ENCODE peak calls at places on chromosomes 4 and X, in nine cellular contexts. One of them, this sample, is unnamed.

GRCh38 chrX:150184487-150184886 is 178.6 kb upstream of the MAMLD1 start:
- DNase-seq in GM03348: no peak
- DNase-seq in mesenchymal stem cell: no peak
- DNase-seq in lung: no peak
- DNase-seq in foreskin melanocyte: no peak
- DNase-seq in iPS-NIHi11: no peak
- DNase-seq in activated effector memory CD4-positive, alpha-beta T cell treated with Interleukin-2 at 50 U/mL for 16 hours: no peak
- DNase-seq in AG20443: no peak
- DNase-seq in HuH-7: no peak
- DNase-seq in this sample: no peak

GRCh38 chr4:10576236-10576635 is 108.3 kb downstream of the CLNK start:
- DNase-seq in iPS-NIHi11: no peak
- DNase-seq in AG20443: no peak
- DNase-seq in foreskin melanocyte: peak
- DNase-seq in GM03348: no peak
- DNase-seq in mesenchymal stem cell: no peak
- DNase-seq in lung: no peak
- DNase-seq in activated effector memory CD4-positive, alpha-beta T cell treated with Interleukin-2 at 50 U/mL for 16 hours: no peak
- DNase-seq in HuH-7: no peak
- DNase-seq in this sample: no peak

GRCh38 chrX:72126539-72127140 is 5.1 kb downstream of the RTL5 start:
- DNase-seq in activated effector memory CD4-positive, alpha-beta T cell treated with Interleukin-2 at 50 U/mL for 16 hours: peak
- DNase-seq in GM03348: peak
- DNase-seq in iPS-NIHi11: peak
- DNase-seq in mesenchymal stem cell: peak
- DNase-seq in foreskin melanocyte: peak
- DNase-seq in AG20443: peak
- DNase-seq in lung: peak
- DNase-seq in HuH-7: peak
- DNase-seq in this sample: peak

GRCh38 chr4:61292322-61292721 is 92.2 kb downstream of the ADGRL3 start:
- DNase-seq in iPS-NIHi11: no peak
- DNase-seq in activated effector memory CD4-positive, alpha-beta T cell treated with Interleukin-2 at 50 U/mL for 16 hours: no peak
- DNase-seq in GM03348: no peak
- DNase-seq in HuH-7: no peak
- DNase-seq in foreskin melanocyte: no peak
- DNase-seq in mesenchymal stem cell: no peak
- DNase-seq in AG20443: no peak
- DNase-seq in lung: no peak
- DNase-seq in this sample: no peak

GRCh38 chrX:72381439-72382198 is 75.9 kb upstream of the CITED1 start:
- DNase-seq in mesenchymal stem cell: peak
- DNase-seq in foreskin melanocyte: peak
- DNase-seq in lung: no peak
- DNase-seq in activated effector memory CD4-positive, alpha-beta T cell treated with Interleukin-2 at 50 U/mL for 16 hours: no peak
- DNase-seq in GM03348: no peak
- DNase-seq in HuH-7: peak
- DNase-seq in AG20443: no peak
- DNase-seq in iPS-NIHi11: no peak
- DNase-seq in this sample: no peak

GRCh38 chr4:52850406-52851119 is 11.6 kb upstream of the RASL11B start:
- DNase-seq in activated effector memory CD4-positive, alpha-beta T cell treated with Interleukin-2 at 50 U/mL for 16 hours: no peak
- DNase-seq in foreskin melanocyte: no peak
- DNase-seq in lung: no peak
- DNase-seq in HuH-7: no peak
- DNase-seq in GM03348: no peak
- DNase-seq in AG20443: no peak
- DNase-seq in mesenchymal stem cell: no peak
- DNase-seq in iPS-NIHi11: no peak
- DNase-seq in this sample: no peak

GRCh38 chrX:17187301-17187836 is 187.6 kb upstream of the NHS start:
- DNase-seq in activated effector memory CD4-positive, alpha-beta T cell treated with Interleukin-2 at 50 U/mL for 16 hours: no peak
- DNase-seq in HuH-7: no peak
- DNase-seq in foreskin melanocyte: no peak
- DNase-seq in AG20443: peak
- DNase-seq in lung: no peak
- DNase-seq in GM03348: no peak
- DNase-seq in mesenchymal stem cell: no peak
- DNase-seq in iPS-NIHi11: no peak
- DNase-seq in this sample: no peak

GRCh38 chr4:86894465-86894864 is 2.2 kb upstream of the C4orf36 start:
- DNase-seq in lung: no peak
- DNase-seq in HuH-7: no peak
- DNase-seq in activated effector memory CD4-positive, alpha-beta T cell treated with Interleukin-2 at 50 U/mL for 16 hours: no peak
- DNase-seq in AG20443: no peak
- DNase-seq in iPS-NIHi11: no peak
- DNase-seq in mesenchymal stem cell: no peak
- DNase-seq in GM03348: no peak
- DNase-seq in foreskin melanocyte: no peak
- DNase-seq in this sample: no peak

GRCh38 chrX:17656035-17656418 is 81.3 kb upstream of the SCML1 start:
- DNase-seq in activated effector memory CD4-positive, alpha-beta T cell treated with Interleukin-2 at 50 U/mL for 16 hours: no peak
- DNase-seq in mesenchymal stem cell: no peak
- DNase-seq in foreskin melanocyte: no peak
- DNase-seq in AG20443: peak
- DNase-seq in HuH-7: no peak
- DNase-seq in iPS-NIHi11: peak
- DNase-seq in lung: no peak
- DNase-seq in GM03348: peak
- DNase-seq in this sample: no peak

GRCh38 chrX:2500091-2500680 is 590 bp downstream of the DHRSX start:
- DNase-seq in GM03348: peak
- DNase-seq in HuH-7: peak
- DNase-seq in lung: no peak
- DNase-seq in iPS-NIHi11: peak
- DNase-seq in foreskin melanocyte: peak
- DNase-seq in activated effector memory CD4-positive, alpha-beta T cell treated with Interleukin-2 at 50 U/mL for 16 hours: peak
- DNase-seq in mesenchymal stem cell: peak
- DNase-seq in AG20443: peak
- DNase-seq in this sample: no peak

GRCh38 chrX:152832520-152832919 is 1.7 kb downstream of the NSDHL start:
- DNase-seq in foreskin melanocyte: no peak
- DNase-seq in lung: no peak
- DNase-seq in mesenchymal stem cell: no peak
- DNase-seq in HuH-7: no peak
- DNase-seq in iPS-NIHi11: no peak
- DNase-seq in GM03348: no peak
- DNase-seq in activated effector memory CD4-positive, alpha-beta T cell treated with Interleukin-2 at 50 U/mL for 16 hours: no peak
- DNase-seq in AG20443: no peak
- DNase-seq in this sample: no peak

GRCh38 chrX:1673337-1673736 is 58.5 kb downstream of the ASMT start:
- DNase-seq in activated effector memory CD4-positive, alpha-beta T cell treated with Interleukin-2 at 50 U/mL for 16 hours: no peak
- DNase-seq in GM03348: peak
- DNase-seq in foreskin melanocyte: no peak
- DNase-seq in lung: no peak
- DNase-seq in mesenchymal stem cell: no peak
- DNase-seq in AG20443: peak
- DNase-seq in iPS-NIHi11: peak
- DNase-seq in HuH-7: no peak
- DNase-seq in this sample: no peak

GRCh38 chr4:123699823-123700822 is 303.5 kb downstream of the SPRY1 start:
- DNase-seq in foreskin melanocyte: peak
- DNase-seq in iPS-NIHi11: no peak
- DNase-seq in lung: no peak
- DNase-seq in GM03348: peak
- DNase-seq in activated effector memory CD4-positive, alpha-beta T cell treated with Interleukin-2 at 50 U/mL for 16 hours: no peak
- DNase-seq in HuH-7: no peak
- DNase-seq in AG20443: peak
- DNase-seq in mesenchymal stem cell: peak
- DNase-seq in this sample: peak

GRCh38 chr4:48296330-48296729 is 26.7 kb upstream of the TEC start:
- DNase-seq in GM03348: no peak
- DNase-seq in iPS-NIHi11: no peak
- DNase-seq in activated effector memory CD4-positive, alpha-beta T cell treated with Interleukin-2 at 50 U/mL for 16 hours: no peak
- DNase-seq in lung: no peak
- DNase-seq in mesenchymal stem cell: no peak
- DNase-seq in foreskin melanocyte: no peak
- DNase-seq in AG20443: no peak
- DNase-seq in HuH-7: no peak
- DNase-seq in this sample: no peak

GRCh38 chrX:105820247-105820646 is 2.1 kb upstream of the NRK start:
- DNase-seq in mesenchymal stem cell: no peak
- DNase-seq in iPS-NIHi11: peak
- DNase-seq in foreskin melanocyte: no peak
- DNase-seq in GM03348: no peak
- DNase-seq in activated effector memory CD4-positive, alpha-beta T cell treated with Interleukin-2 at 50 U/mL for 16 hours: no peak
- DNase-seq in lung: no peak
- DNase-seq in HuH-7: peak
- DNase-seq in AG20443: no peak
- DNase-seq in this sample: no peak

GRCh38 chr4:161256172-161256571 is 907.6 kb downstream of the FSTL5 start:
- DNase-seq in activated effector memory CD4-positive, alpha-beta T cell treated with Interleukin-2 at 50 U/mL for 16 hours: no peak
- DNase-seq in foreskin melanocyte: no peak
- DNase-seq in iPS-NIHi11: peak
- DNase-seq in HuH-7: no peak
- DNase-seq in lung: no peak
- DNase-seq in AG20443: no peak
- DNase-seq in GM03348: no peak
- DNase-seq in mesenchymal stem cell: peak
- DNase-seq in this sample: no peak

GRCh38 chr4:22607382-22607781 is 85.4 kb upstream of the GBA3 start:
- DNase-seq in AG20443: peak
- DNase-seq in HuH-7: peak
- DNase-seq in mesenchymal stem cell: peak
- DNase-seq in GM03348: peak
- DNase-seq in foreskin melanocyte: peak
- DNase-seq in iPS-NIHi11: peak
- DNase-seq in lung: peak
- DNase-seq in activated effector memory CD4-positive, alpha-beta T cell treated with Interleukin-2 at 50 U/mL for 16 hours: no peak
- DNase-seq in this sample: peak